ENCODE peak calls at places on chromosomes 4 and X, in six cellular contexts. A is AG08396, M is kidney epithelial cell, F is uterus, S is anterior cingulate cortex, P is kidney tubule cell. L is an unnamed sample.
A peak's percentile ranks its signal among the peaks of the same experiment; 100 is the strongest.

GRCh38 chr4:160826339-160826679 is 1337.5 kb downstream of the FSTL5 start:
- DNase-seq in A (no peak), M (no peak), F (no peak), S (no peak), P (no peak), L (no peak)

GRCh38 chr4:139786494-139787354 is 121.1 kb downstream of the MGST2 start:
- DNase-seq in A (no peak), M (no peak), F (no peak), S (no peak), P (peak; percentile 60), L (no peak)

GRCh38 chr4:59571805-59572430 is 1628.2 kb upstream of the ADGRL3 start:
- DNase-seq in A (no peak), M (no peak), F (no peak), S (no peak), P (peak; percentile 2), L (no peak)

GRCh38 chr4:7096264-7096663 is 28.4 kb upstream of the GRPEL1 start:
- DNase-seq in A (no peak), M (no peak), F (peak; percentile 1), S (no peak), P (no peak), L (no peak)

GRCh38 chr4:186719925-186720694 is 3.5 kb downstream of the FAT1 start:
- DNase-seq in A (no peak), M (no peak), F (no peak), S (no peak), P (peak; percentile 57), L (peak; percentile 85)

GRCh38 chrX:20547649-20548051 is 280.9 kb upstream of the RPS6KA3 start:
- DNase-seq in A (peak; percentile 12), M (peak; percentile 62), F (peak; percentile 37), S (no peak), P (peak; percentile 73), L (no peak)

GRCh38 chr4:973431-974397 is at the start of gene DGKQ:
- DNase-seq in A (peak; percentile 100), M (no peak), F (peak; percentile 92), S (peak; percentile 81), P (peak; percentile 83), L (peak; percentile 74)

GRCh38 chr4:5789141-5789540 is 78.1 kb downstream of the EVC start:
- DNase-seq in A (no peak), M (no peak), F (no peak), S (no peak), P (no peak), L (no peak)

GRCh38 chrX:54029543-54030143 is 14.6 kb downstream of the PHF8 start:
- DNase-seq in A (no peak), M (no peak), F (no peak), S (no peak), P (no peak), L (no peak)

GRCh38 chr4:74997942-74998341 is 65.0 kb downstream of the PARM1 start:
- DNase-seq in A (no peak), M (no peak), F (no peak), S (no peak), P (no peak), L (no peak)

GRCh38 chr4:52837716-52838558 is 24.2 kb upstream of the RASL11B start:
- DNase-seq in A (peak; percentile 66), M (peak; percentile 79), F (no peak), S (no peak), P (peak; percentile 93), L (no peak)

GRCh38 chr4:139689093-139689722 is 23.6 kb downstream of the MGST2 start:
- DNase-seq in A (no peak), M (no peak), F (no peak), S (no peak), P (peak; percentile 48), L (no peak)

GRCh38 chr4:148026022-148026421 is 294.1 kb downstream of the ARHGAP10 start:
- DNase-seq in A (peak; percentile 77), M (no peak), F (no peak), S (no peak), P (peak; percentile 33), L (no peak)

GRCh38 chrX:153392642-153393321 is 8.4 kb downstream of the PNMA6E start:
- DNase-seq in A (no peak), M (no peak), F (no peak), S (no peak), P (no peak), L (no peak)

GRCh38 chr4:1048781-1049590 is 37.6 kb downstream of the FGFRL1 start:
- DNase-seq in A (no peak), M (no peak), F (no peak), S (no peak), P (no peak), L (no peak)

GRCh38 chr4:2785613-2786012 is 7.3 kb upstream of the SH3BP2 start:
- DNase-seq in A (no peak), M (no peak), F (no peak), S (no peak), P (peak; percentile 28), L (no peak)

GRCh38 chr4:67873116-67873515 is 10.7 kb downstream of the TMPRSS11D start:
- DNase-seq in A (no peak), M (no peak), F (no peak), S (no peak), P (no peak), L (no peak)

GRCh38 chr4:26061248-26061986 is 147.4 kb downstream of the SMIM20 start:
- DNase-seq in A (peak; percentile 55), M (no peak), F (no peak), S (no peak), P (peak; percentile 60), L (peak; percentile 85)

GRCh38 chrX:96764864-96765263 is 80.2 kb downstream of the DIAPH2 start:
- DNase-seq in A (no peak), M (no peak), F (no peak), S (no peak), P (no peak), L (no peak)

GRCh38 chrX:80181079-80181478 is 166.5 kb downstream of the TBX22 start:
- DNase-seq in A (no peak), M (no peak), F (no peak), S (no peak), P (no peak), L (peak; percentile 38)

GRCh38 chrX:70479197-70479969 is 34.7 kb downstream of the DLG3 start:
- DNase-seq in A (no peak), M (no peak), F (no peak), S (no peak), P (peak; percentile 77), L (no peak)

GRCh38 chr4:99300934-99301333 is 10.1 kb upstream of the ADH1A start:
- DNase-seq in A (peak; percentile 78), M (peak; percentile 5), F (peak; percentile 80), S (no peak), P (peak; percentile 67), L (no peak)

GRCh38 chr4:156710571-156711195 is 260.9 kb downstream of the PDGFC start:
- DNase-seq in A (no peak), M (no peak), F (no peak), S (no peak), P (peak; percentile 25), L (no peak)

GRCh38 chrX:68833448-68833805 is 4.6 kb downstream of the EFNB1 start:
- DNase-seq in A (no peak), M (no peak), F (peak; percentile 3), S (no peak), P (no peak), L (no peak)

GRCh38 chrX:40581333-40581910 is 652 bp downstream of the ATP6AP2 start:
- DNase-seq in A (no peak), M (no peak), F (no peak), S (no peak), P (no peak), L (no peak)

GRCh38 chrX:39203427-39203826 is 402.2 kb downstream of the MID1IP1 start:
- DNase-seq in A (no peak), M (no peak), F (no peak), S (no peak), P (no peak), L (no peak)

GRCh38 chr4:106627071-106627470 is 258.5 kb upstream of the GIMD1 start:
- DNase-seq in A (no peak), M (no peak), F (no peak), S (no peak), P (no peak), L (no peak)

GRCh38 chr4:3781997-3782930 is 16.1 kb downstream of the ADRA2C start:
- DNase-seq in A (no peak), M (no peak), F (no peak), S (no peak), P (no peak), L (no peak)

GRCh38 chr4:22897520-22898108 is 204.9 kb downstream of the GBA3 start:
- DNase-seq in A (peak; percentile 11), M (no peak), F (no peak), S (no peak), P (peak; percentile 50), L (peak; percentile 67)

GRCh38 chrX:151543706-151544105 is 19.8 kb upstream of the PASD1 start:
- DNase-seq in A (no peak), M (no peak), F (no peak), S (no peak), P (no peak), L (no peak)

GRCh38 chrX:152072236-152072635 is 66.1 kb downstream of the MAGEA10 start:
- DNase-seq in A (peak; percentile 8), M (peak; percentile 67), F (no peak), S (no peak), P (peak; percentile 64), L (no peak)

GRCh38 chr4:88441696-88442095 is 15.2 kb upstream of the HERC5 start:
- DNase-seq in A (no peak), M (no peak), F (no peak), S (no peak), P (peak; percentile 59), L (no peak)

GRCh38 chr4:155921597-155921996 is 18.1 kb downstream of the TDO2 start:
- DNase-seq in A (no peak), M (no peak), F (no peak), S (no peak), P (no peak), L (no peak)

GRCh38 chr4:157079441-157079840 is 3.5 kb downstream of the GLRB start:
- DNase-seq in A (no peak), M (no peak), F (no peak), S (no peak), P (no peak), L (no peak)

GRCh38 chr4:127383666-127384065 is 249.1 kb upstream of the INTU start:
- DNase-seq in A (no peak), M (no peak), F (no peak), S (no peak), P (no peak), L (no peak)

GRCh38 chrX:50081282-50081955 is 119.4 kb downstream of the AKAP4 start:
- DNase-seq in A (no peak), M (no peak), F (peak; percentile 19), S (no peak), P (peak; percentile 47), L (peak; percentile 43)

GRCh38 chrX:4935846-4936245 is 1222.4 kb upstream of the PRKX start:
- DNase-seq in A (no peak), M (no peak), F (no peak), S (no peak), P (no peak), L (no peak)

GRCh38 chr4:11446156-11446811 is 17.6 kb upstream of the HS3ST1 start:
- DNase-seq in A (no peak), M (no peak), F (no peak), S (no peak), P (peak; percentile 17), L (no peak)

L was measured in GM23338.